ENCODE peak calls at places on chromosomes 13 and 19, in ten cellular contexts. T, S, Y, M, V, F, C, B, J and Z are unnamed samples.

GRCh38 chr19:543912-544608 is at the start of gene GZMM:
- DNase-seq in M (no peak), S (no peak), F (no peak), J (no peak), T (no peak), B (no peak), Y (no peak), C (peak; percentile 91), V (peak; percentile 32), Z (no peak)

GRCh38 chr19:15195381-15195964 is 5.3 kb downstream of the NOTCH3 start:
- DNase-seq in M (peak; percentile 95), J (peak; percentile 39), F (peak; percentile 93), Y (peak; percentile 78), C (no peak), V (peak; percentile 29), T (peak; percentile 78), S (no peak), B (peak; percentile 95), Z (peak; percentile 89)

GRCh38 chr19:34732548-34733255 is 1.3 kb upstream of the ZNF181 start:
- DNase-seq in T (no peak), C (no peak), M (no peak), B (no peak), F (peak; percentile 64), J (no peak), Y (no peak), V (peak; percentile 12), S (no peak), Z (no peak)

GRCh38 chr13:42041684-42042035 is 6.8 kb upstream of the DGKH start:
- DNase-seq in C (no peak), F (peak; percentile 80), M (peak; percentile 80), B (peak; percentile 89), V (peak; percentile 62), Y (no peak), T (peak; percentile 29), S (no peak), J (peak; percentile 50), Z (peak; percentile 64)

GRCh38 chr13:94323746-94324408 is 155.6 kb downstream of the DCT start:
- DNase-seq in C (peak; percentile 55), J (no peak), M (no peak), V (no peak), S (no peak), F (no peak), B (no peak), T (no peak), Y (no peak), Z (no peak)

GRCh38 chr13:43339843-43340550 is 316.6 kb downstream of the DNAJC15 start:
- DNase-seq in J (no peak), C (no peak), S (no peak), Y (no peak), T (no peak), V (no peak), B (peak; percentile 49), M (no peak), F (no peak), Z (no peak)

GRCh38 chr13:99808786-99809185 is 162.8 kb downstream of the ZIC5 start:
- DNase-seq in M (no peak), B (no peak), F (no peak), Y (no peak), S (no peak), T (no peak), V (no peak), C (no peak), J (no peak), Z (no peak)

GRCh38 chr19:38676023-38676877 is 28.8 kb downstream of the ACTN4 start:
- DNase-seq in Y (no peak), B (peak; percentile 59), F (no peak), V (no peak), J (no peak), C (no peak), S (no peak), T (no peak), M (no peak), Z (no peak)

GRCh38 chr13:38767506-38768265 is 80.8 kb downstream of the FREM2 start:
- DNase-seq in S (no peak), B (no peak), C (no peak), F (no peak), T (no peak), J (no peak), M (no peak), Y (no peak), V (no peak), Z (no peak)

GRCh38 chr19:6088677-6089063 is 21.6 kb downstream of the RFX2 start:
- DNase-seq in Y (no peak), B (peak; percentile 65), J (no peak), V (no peak), M (no peak), C (no peak), T (no peak), S (no peak), F (no peak), Z (peak; percentile 56)

GRCh38 chr19:7562646-7563393 is 27.3 kb downstream of the PNPLA6 start:
- DNase-seq in T (no peak), F (no peak), J (no peak), M (no peak), S (no peak), V (no peak), C (no peak), B (peak; percentile 10), Y (no peak), Z (no peak)

GRCh38 chr19:35712529-35712909 is 5.3 kb upstream of the KMT2B start:
- DNase-seq in J (no peak), B (no peak), Y (no peak), C (no peak), T (no peak), F (no peak), S (no peak), M (no peak), V (no peak), Z (no peak)

GRCh38 chr13:100089633-100090032 is 740 bp downstream of the PCCA start:
- DNase-seq in J (no peak), T (no peak), B (peak; percentile 56), V (no peak), C (peak; percentile 20), S (no peak), F (no peak), M (no peak), Y (no peak), Z (peak; percentile 20)

GRCh38 chr13:44243198-44243852 is 130.3 kb upstream of the SERP2 start:
- DNase-seq in S (no peak), B (peak; percentile 73), J (no peak), Y (no peak), C (no peak), M (no peak), F (no peak), T (peak; percentile 15), V (peak; percentile 50), Z (peak; percentile 48)

GRCh38 chr13:102854675-102855074 is 8.8 kb downstream of the ERCC5 start:
- DNase-seq in T (no peak), F (no peak), M (no peak), J (no peak), B (no peak), Y (no peak), V (no peak), S (no peak), C (no peak), Z (no peak)

GRCh38 chr13:22298530-22298929 is 627.7 kb downstream of the FGF9 start:
- DNase-seq in V (no peak), C (no peak), S (no peak), M (no peak), T (no peak), B (no peak), F (no peak), Y (no peak), J (no peak), Z (no peak)

GRCh38 chr13:38348890-38349289 is 761 bp upstream of the UFM1 start:
- DNase-seq in T (peak; percentile 11), B (peak; percentile 88), C (no peak), V (peak; percentile 8), Y (no peak), S (no peak), M (no peak), J (no peak), F (no peak), Z (peak; percentile 44)

DNA sequence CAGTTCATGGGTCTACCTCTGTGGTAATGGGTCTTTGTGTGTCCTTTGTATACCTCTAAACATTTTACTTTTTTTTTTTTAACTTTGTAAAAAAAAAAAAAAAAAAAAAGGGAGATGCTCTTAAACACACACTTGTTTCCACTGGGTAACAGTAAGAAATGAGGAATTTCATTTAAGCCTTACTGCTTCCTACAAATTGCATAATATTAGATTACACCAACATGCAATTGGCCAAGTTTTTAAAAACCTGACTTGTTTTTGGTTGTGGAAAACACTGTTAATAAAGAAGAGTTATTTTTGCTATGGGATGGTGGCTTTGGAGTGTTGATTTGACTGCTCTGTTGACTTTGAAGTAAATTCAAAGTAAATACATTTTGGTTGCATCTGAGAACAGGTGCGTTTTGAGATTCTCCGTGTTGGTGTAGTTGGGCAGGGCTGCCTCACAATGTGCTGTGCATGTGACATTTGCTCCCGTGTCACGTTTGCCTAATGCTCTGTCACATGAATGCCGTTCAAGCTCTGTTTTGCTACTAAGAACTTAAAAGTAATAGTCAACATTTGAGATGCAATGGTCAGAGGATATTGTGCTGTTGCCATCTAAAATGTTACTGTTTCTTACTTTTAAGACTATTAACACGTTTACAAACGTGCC is 202.4 kb downstream of the LMO7 start:
- DNase-seq in J (no peak), V (no peak), Y (peak; percentile 61), B (peak; percentile 22), M (no peak), F (no peak), C (no peak), T (no peak), S (no peak), Z (no peak)
- H3K27ac ChIP-seq in J (no peak overlapping the region), V (no peak overlapping the region), Y (no peak overlapping the region), B (no peak overlapping the region), M (no peak overlapping the region), F (no peak overlapping the region), C (no peak overlapping the region), T (no peak overlapping the region), S (no peak overlapping the region), Z (no peak overlapping the region)

GRCh38 chr19:42424345-42424707 is 2.9 kb downstream of the LIPE start:
- DNase-seq in B (no peak), F (peak; percentile 56), V (no peak), J (no peak), T (no peak), Y (no peak), M (no peak), S (no peak), C (no peak), Z (no peak)
- H3K27ac ChIP-seq in B (no peak overlapping the region), F (no peak overlapping the region), V (no peak overlapping the region), J (peak overlapping the region; percentile 90), T (peak overlapping the region; percentile 86), Y (no peak overlapping the region), M (no peak overlapping the region), S (no peak overlapping the region), C (no peak overlapping the region), Z (peak overlapping the region; percentile 79)

GRCh38 chr19:18202759-18203407 is 959 bp downstream of the RAB3A start:
- DNase-seq in B (peak; percentile 43), T (no peak), F (no peak), C (no peak), J (no peak), S (no peak), M (peak; percentile 82), Y (peak; percentile 77), V (peak; percentile 35), Z (no peak)
- H3K27ac ChIP-seq in B (no peak overlapping the region), T (no peak overlapping the region), F (no peak overlapping the region), C (no peak overlapping the region), J (peak overlapping the region; percentile 85), S (no peak overlapping the region), M (no peak overlapping the region), Y (no peak overlapping the region), V (peak overlapping the region; percentile 90), Z (peak overlapping the region; percentile 92)

DNA sequence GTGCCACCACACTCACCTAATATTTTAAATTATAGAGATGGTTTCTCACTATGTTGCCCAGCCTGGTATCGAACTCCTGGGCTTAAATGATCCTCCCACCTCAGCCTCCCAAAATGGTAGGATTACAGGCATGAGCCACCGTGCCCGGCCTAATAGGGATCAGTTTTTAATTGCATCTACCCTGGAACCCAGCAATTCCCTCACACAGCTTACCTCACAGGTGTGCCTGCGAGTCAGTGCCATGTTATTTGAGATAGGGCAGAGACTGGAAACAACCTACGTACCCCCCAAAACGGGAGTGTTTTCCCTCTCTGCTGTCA is 14.3 kb downstream of the MAP2K2 start:
- DNase-seq in C (no peak), F (no peak), Y (no peak), J (no peak), B (no peak), T (no peak), V (no peak), M (no peak), S (no peak), Z (no peak)
- H3K27ac ChIP-seq in C (peak overlapping the region; percentile 62), F (no peak overlapping the region), Y (no peak overlapping the region), J (no peak overlapping the region), B (no peak overlapping the region), T (no peak overlapping the region), V (no peak overlapping the region), M (no peak overlapping the region), S (no peak overlapping the region), Z (no peak overlapping the region)